ENCODE peak calls at places on chromosome 17, in seven cellular contexts. L, F, P, C, E, G and X are unnamed samples.

GRCh38 chr17:56902350-56902749 is 11.5 kb downstream of the TRIM25 start:
- DNase-seq in L (no peak), F (peak), P (no peak), C (peak), E (peak), G (peak), X (no peak)

GRCh38 chr17:67051837-67052236 is 7.5 kb downstream of the CACNG1 start:
- DNase-seq in L (no peak), F (no peak), P (no peak), C (no peak), E (no peak), G (no peak), X (no peak)

GRCh38 chr17:6231886-6232767 is 161.9 kb downstream of the WSCD1 start:
- DNase-seq in L (no peak), F (peak), P (no peak), C (peak), E (peak), G (no peak), X (no peak)

GRCh38 chr17:5943232-5943631 is 126.9 kb upstream of the WSCD1 start:
- DNase-seq in L (no peak), F (no peak), P (no peak), C (no peak), E (no peak), G (no peak), X (no peak)

GRCh38 chr17:57466042-57466471 is 209.7 kb downstream of the MSI2 start:
- DNase-seq in L (no peak), F (no peak), P (no peak), C (no peak), E (no peak), G (no peak), X (no peak)

GRCh38 chr17:69235338-69236058 is 6.9 kb upstream of the ABCA10 start:
- DNase-seq in L (peak), F (peak), P (peak), C (peak), E (peak), G (no peak), X (peak)

GRCh38 chr17:2075336-2076056 is 20.6 kb downstream of the HIC1 start:
- DNase-seq in L (no peak), F (no peak), P (no peak), C (no peak), E (peak), G (no peak), X (no peak)

GRCh38 chr17:31200287-31200686 is 96.8 kb downstream of the OMG start:
- DNase-seq in L (no peak), F (no peak), P (no peak), C (no peak), E (no peak), G (no peak), X (no peak)

GRCh38 chr17:27892866-27893769 is at the start of gene LYRM9:
- DNase-seq in L (peak), F (peak), P (peak), C (peak), E (peak), G (no peak), X (peak)

GRCh38 chr17:9402590-9403199 is 172.9 kb downstream of the STX8 start:
- DNase-seq in L (peak), F (no peak), P (no peak), C (peak), E (peak), G (no peak), X (no peak)

GRCh38 chr17:55601874-55602364 is 90.7 kb upstream of the SMIM36 start:
- DNase-seq in L (peak), F (peak), P (no peak), C (peak), E (peak), G (no peak), X (no peak)

GRCh38 chr17:44269118-44269794 is 1.3 kb upstream of the SLC4A1 start:
- DNase-seq in L (no peak), F (no peak), P (no peak), C (no peak), E (no peak), G (no peak), X (no peak)

GRCh38 chr17:44263360-44263902 is 4.5 kb downstream of the SLC4A1 start:
- DNase-seq in L (no peak), F (no peak), P (no peak), C (no peak), E (no peak), G (no peak), X (no peak)

GRCh38 chr17:44267165-44267455 is 825 bp downstream of the SLC4A1 start:
- DNase-seq in L (no peak), F (no peak), P (no peak), C (no peak), E (no peak), G (no peak), X (no peak)

GRCh38 chr17:44267818-44268490 is at the start of gene SLC4A1:
- DNase-seq in L (no peak), F (no peak), P (no peak), C (no peak), E (no peak), G (no peak), X (no peak)

DNA sequence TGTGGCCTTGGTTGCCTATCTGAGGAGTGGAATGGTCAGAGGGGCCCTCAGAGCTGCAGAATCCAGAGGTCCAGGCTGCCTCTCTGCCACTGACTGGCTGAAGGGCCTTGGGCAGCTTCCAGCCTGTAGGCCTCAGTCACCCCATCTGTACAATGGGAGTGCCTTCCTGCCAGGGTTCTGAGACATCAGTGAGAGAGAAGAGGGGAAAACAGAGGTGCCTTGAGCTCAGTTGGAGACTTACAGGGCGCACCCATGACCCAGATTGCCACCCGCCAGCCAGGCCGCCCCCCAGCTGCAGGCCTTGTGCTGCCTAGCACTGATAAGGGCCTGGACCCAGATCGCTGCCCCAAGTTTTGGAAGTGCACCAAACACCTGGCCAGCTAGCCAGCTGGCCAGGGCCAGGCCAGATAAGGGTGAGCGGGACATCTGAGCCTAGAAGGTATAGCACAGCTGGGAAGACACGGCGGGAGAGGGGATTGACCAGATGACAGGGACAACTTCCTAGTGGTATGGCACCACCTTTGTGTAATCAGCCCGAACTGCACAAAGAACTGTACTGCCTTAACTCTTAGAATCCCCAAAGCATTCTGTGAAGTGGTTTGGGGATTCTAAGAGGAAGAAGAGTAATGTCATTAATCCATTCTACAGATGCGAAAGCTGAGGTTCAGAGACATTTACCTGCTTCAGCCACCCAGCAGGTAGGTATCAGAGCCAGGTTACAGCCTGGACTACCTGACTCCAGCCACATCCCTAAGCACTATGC is 1.4 kb downstream of the SLC4A1 start:
- DNase-seq in L (no peak), F (no peak), P (no peak), C (no peak), E (peak), G (no peak), X (no peak)
- TF ChIP-seq CTCF in L (no peak), F (no peak), P (no peak), C (no peak), E (no peak), G (no peak), X (no peak)

DNA sequence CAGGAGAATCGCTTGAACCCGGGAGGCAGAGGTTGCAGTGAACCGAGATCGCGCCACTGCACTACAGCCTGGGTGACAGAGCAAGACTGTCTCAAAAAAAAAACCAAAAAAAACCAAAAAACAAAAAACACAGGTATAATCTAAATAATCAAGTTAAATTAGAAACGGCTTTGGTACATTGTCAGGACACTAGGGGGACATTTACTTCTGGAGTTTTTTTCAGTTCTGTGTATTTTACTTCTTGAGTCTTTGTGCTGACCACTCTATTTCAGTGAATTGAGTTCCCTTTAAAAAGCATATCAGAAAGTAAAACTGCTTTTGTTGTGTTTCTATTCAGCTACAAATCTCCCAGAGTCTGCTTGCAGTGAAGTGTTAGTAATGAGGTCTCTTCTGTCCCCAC is 36.3 kb downstream of the DHRS7B start:
- DNase-seq in L (no peak), F (no peak), P (no peak), C (no peak), E (no peak), G (no peak), X (no peak)
- TF ChIP-seq CTCF in L (no peak), F (no peak), P (peak), C (no peak), E (no peak), G (no peak), X (no peak)

DNA sequence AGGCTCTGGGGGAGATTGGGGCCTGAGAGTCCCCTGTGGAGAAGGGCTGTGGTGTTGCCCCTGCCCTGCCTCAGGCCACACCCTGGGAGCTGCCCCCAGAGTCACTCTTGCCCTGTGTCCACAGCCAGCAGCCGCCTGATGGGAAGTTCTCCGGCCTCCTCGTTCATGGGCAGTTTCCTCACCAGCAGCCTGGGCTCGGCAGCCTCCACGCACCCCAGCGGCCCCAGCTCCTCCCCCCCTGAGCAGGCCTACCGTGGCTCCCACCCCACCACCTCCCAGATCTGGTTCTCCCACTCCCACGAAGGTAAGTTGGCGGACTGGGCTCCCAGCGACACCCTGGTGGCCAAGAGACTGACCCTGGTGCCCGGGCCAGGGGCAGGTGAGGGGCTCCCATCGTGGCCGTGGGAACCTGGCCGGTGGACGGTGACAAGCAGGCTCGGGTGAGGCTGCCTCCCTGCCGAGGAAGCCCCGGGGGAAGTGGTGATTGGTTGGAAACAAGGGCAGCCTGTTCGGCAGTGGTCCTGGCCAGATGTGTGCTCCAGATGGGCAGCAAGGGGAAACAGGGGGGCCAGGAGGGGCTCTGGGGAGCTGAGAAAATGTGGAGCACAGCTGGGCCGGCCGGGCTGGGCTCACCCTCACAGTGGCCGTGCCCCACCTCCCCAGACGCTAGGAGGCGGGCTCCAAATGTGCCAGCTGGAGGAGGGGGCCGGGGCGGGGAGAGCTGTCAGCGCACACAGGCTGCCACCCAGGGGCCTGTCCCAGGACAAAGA is 31.6 kb downstream of the BAHCC1 start:
- DNase-seq in L (no peak), F (no peak), P (no peak), C (no peak), E (no peak), G (no peak), X (no peak)
- TF ChIP-seq CTCF in L (no peak), F (no peak), P (no peak), C (no peak), E (no peak), G (no peak), X (no peak)

DNA sequence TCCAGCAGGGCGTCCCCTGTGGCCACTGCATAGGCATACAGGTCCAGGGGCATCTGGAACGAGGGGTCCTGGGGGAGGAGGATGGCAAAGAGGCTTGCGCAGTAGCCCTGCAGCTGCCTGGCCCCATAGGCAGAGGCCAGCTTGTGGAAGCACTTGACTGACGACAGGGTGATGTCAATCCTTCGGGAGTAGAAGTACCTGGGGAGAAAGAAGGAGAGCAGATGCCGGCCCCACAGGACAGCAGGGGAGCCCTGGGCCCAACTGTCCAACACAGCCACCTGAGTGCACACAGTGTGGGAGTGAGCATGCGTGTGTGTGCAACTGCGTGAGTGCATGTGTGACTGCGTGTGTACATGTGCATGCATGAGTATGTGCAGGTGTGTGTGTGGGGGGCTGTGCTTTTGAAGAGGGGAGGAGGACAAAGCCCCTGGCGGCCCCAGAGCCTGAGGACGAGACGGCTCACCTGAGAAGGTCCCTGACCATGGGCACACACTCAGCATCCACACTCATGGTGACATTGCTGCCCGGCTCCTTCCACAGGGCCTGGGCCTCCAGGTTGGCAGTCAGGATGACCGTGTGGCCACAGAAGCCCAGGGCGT is 7.1 kb downstream of the LGALS3BP start:
- DNase-seq in L (no peak), F (no peak), P (no peak), C (no peak), E (no peak), G (no peak), X (no peak)
- TF ChIP-seq CTCF in L (no peak), F (no peak), P (no peak), C (no peak), E (no peak), G (no peak), X (no peak)

GRCh38 chr17:18323007-18323406 is 7.9 kb downstream of the SMCR8 start:
- DNase-seq in L (no peak), F (no peak), P (no peak), C (peak), E (peak), G (no peak), X (no peak)
- TF ChIP-seq CTCF in L (no peak), F (peak), P (no peak), C (no peak), E (no peak), G (no peak), X (no peak)